ENCODE peak calls at places on chromosomes 13 and 19, in six cellular contexts. One of them, this sample, is unnamed.

GRCh38 chr19:13122980-13123957 is 5.2 kb downstream of the NACC1 start:
- DNase-seq in cardiac fibroblast: no peak
- DNase-seq in astrocyte: no peak
- DNase-seq in upper lobe of right lung: no peak
- DNase-seq in A549: no peak
- DNase-seq in CD4-positive, alpha-beta memory T cell: no peak
- DNase-seq in this sample: no peak

GRCh38 chr19:55642153-55643002 is 1.1 kb upstream of the ZNF581 start:
- DNase-seq in upper lobe of right lung: peak; percentile 80
- DNase-seq in astrocyte: no peak
- DNase-seq in CD4-positive, alpha-beta memory T cell: no peak
- DNase-seq in A549: no peak
- DNase-seq in cardiac fibroblast: peak; percentile 29
- DNase-seq in this sample: no peak

GRCh38 chr19:44499559-44499958 is 763 bp downstream of the ZNF180 start:
- DNase-seq in cardiac fibroblast: no peak
- DNase-seq in upper lobe of right lung: no peak
- DNase-seq in CD4-positive, alpha-beta memory T cell: no peak
- DNase-seq in A549: no peak
- DNase-seq in astrocyte: no peak
- DNase-seq in this sample: no peak

GRCh38 chr13:107295391-107296157 is 727.6 kb upstream of the ARGLU1 start:
- DNase-seq in cardiac fibroblast: peak; percentile 26
- DNase-seq in upper lobe of right lung: no peak
- DNase-seq in CD4-positive, alpha-beta memory T cell: no peak
- DNase-seq in A549: no peak
- DNase-seq in astrocyte: no peak
- DNase-seq in this sample: no peak

GRCh38 chr19:46296722-46297431 is at the start of gene HIF3A:
- DNase-seq in astrocyte: no peak
- DNase-seq in CD4-positive, alpha-beta memory T cell: no peak
- DNase-seq in upper lobe of right lung: peak; percentile 86
- DNase-seq in cardiac fibroblast: peak; percentile 78
- DNase-seq in A549: no peak
- DNase-seq in this sample: no peak

GRCh38 chr13:98557934-98558630 is 18.8 kb downstream of the STK24 start:
- DNase-seq in A549: no peak
- DNase-seq in CD4-positive, alpha-beta memory T cell: no peak
- DNase-seq in astrocyte: peak; percentile 65
- DNase-seq in cardiac fibroblast: peak; percentile 29
- DNase-seq in upper lobe of right lung: no peak
- DNase-seq in this sample: no peak

GRCh38 chr13:108176685-108177274 is 38.6 kb downstream of the LIG4 start:
- DNase-seq in A549: peak; percentile 8
- DNase-seq in astrocyte: no peak
- DNase-seq in upper lobe of right lung: no peak
- DNase-seq in cardiac fibroblast: peak; percentile 25
- DNase-seq in CD4-positive, alpha-beta memory T cell: peak; percentile 58
- DNase-seq in this sample: no peak

GRCh38 chr13:96172066-96172465 is 82.2 kb downstream of the HS6ST3 start:
- DNase-seq in cardiac fibroblast: no peak
- DNase-seq in upper lobe of right lung: no peak
- DNase-seq in CD4-positive, alpha-beta memory T cell: no peak
- DNase-seq in A549: no peak
- DNase-seq in astrocyte: no peak
- DNase-seq in this sample: no peak

DNA sequence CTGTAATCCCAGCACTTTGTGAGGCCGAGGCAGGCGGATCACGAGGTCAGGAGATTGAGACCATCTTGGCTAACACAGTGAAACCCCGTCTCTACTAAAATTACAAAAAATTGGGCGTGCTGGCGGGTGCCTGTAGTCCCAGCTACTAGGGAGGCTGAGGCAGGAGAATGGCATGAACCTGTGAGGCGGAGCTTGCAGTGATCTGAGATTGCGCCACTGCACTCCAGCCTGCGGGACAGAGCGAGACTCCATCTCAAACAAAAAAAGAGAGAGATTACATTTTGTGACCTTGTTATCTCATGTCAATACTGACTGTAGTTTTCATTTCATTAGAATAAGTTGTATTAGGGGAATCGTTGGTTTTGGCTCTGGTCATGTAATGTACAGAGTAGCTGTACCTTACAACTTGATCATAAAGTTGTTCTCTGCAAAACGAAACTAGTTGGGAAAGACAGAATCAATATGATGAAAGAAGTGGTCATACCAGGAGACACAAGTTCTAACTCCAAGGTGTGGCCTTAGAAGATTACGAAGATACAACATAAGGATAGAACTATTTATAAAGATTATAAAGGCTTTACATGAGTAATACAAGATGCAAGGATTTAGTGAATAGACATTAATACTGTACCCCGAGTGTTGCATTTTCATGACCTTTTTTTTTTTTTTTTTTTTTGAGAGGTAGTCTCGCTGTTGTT is 15.3 kb downstream of the TMEM38A start:
- DNase-seq in astrocyte: no peak
- DNase-seq in upper lobe of right lung: no peak
- DNase-seq in CD4-positive, alpha-beta memory T cell: no peak
- DNase-seq in cardiac fibroblast: no peak
- DNase-seq in A549: no peak
- DNase-seq in this sample: no peak
- H3K4me3 ChIP-seq in astrocyte: no peak overlapping the region
- H3K4me3 ChIP-seq in upper lobe of right lung: no peak overlapping the region
- H3K4me3 ChIP-seq in CD4-positive, alpha-beta memory T cell: no peak overlapping the region
- H3K4me3 ChIP-seq in cardiac fibroblast: no peak overlapping the region
- H3K4me3 ChIP-seq in A549: no peak overlapping the region
- H3K4me3 ChIP-seq in this sample: no peak overlapping the region

GRCh38 chr13:46296920-46297319 is 85.2 kb downstream of the LRRC63 start:
- DNase-seq in A549: no peak
- DNase-seq in CD4-positive, alpha-beta memory T cell: no peak
- DNase-seq in cardiac fibroblast: peak; percentile 92
- DNase-seq in astrocyte: peak; percentile 86
- DNase-seq in upper lobe of right lung: no peak
- DNase-seq in this sample: no peak
- H3K4me3 ChIP-seq in A549: no peak overlapping the region
- H3K4me3 ChIP-seq in CD4-positive, alpha-beta memory T cell: no peak overlapping the region
- H3K4me3 ChIP-seq in cardiac fibroblast: no peak overlapping the region
- H3K4me3 ChIP-seq in astrocyte: no peak overlapping the region
- H3K4me3 ChIP-seq in upper lobe of right lung: no peak overlapping the region
- H3K4me3 ChIP-seq in this sample: no peak overlapping the region

DNA sequence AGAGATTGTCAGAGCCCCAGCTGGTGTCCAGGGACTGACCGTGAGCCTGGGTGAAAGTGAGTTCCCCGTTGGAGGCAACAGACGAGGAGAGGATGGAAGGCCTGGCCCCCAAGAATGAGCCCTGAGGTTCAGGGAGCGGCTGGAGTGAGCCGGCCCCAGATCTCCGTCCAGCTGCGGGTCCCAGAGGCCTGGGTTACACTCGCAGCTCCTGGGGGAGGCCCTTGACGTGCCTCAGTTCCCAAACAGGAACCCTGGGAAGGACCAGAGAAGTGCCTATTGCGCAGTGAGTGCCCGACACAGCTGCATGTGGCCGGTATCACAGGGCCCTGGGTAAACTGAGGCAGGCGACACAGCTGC is 1.1 kb upstream of the ELANE start:
- DNase-seq in astrocyte: no peak
- DNase-seq in cardiac fibroblast: no peak
- DNase-seq in A549: no peak
- DNase-seq in upper lobe of right lung: peak; percentile 65
- DNase-seq in CD4-positive, alpha-beta memory T cell: no peak
- DNase-seq in this sample: no peak
- H3K4me3 ChIP-seq in astrocyte: no peak overlapping the region
- H3K4me3 ChIP-seq in cardiac fibroblast: peak overlapping the region; percentile 5
- H3K4me3 ChIP-seq in A549: peak overlapping the region; percentile 21
- H3K4me3 ChIP-seq in upper lobe of right lung: no peak overlapping the region
- H3K4me3 ChIP-seq in CD4-positive, alpha-beta memory T cell: no peak overlapping the region
- H3K4me3 ChIP-seq in this sample: no peak overlapping the region

GRCh38 chr13:76470991-76471390 is 415.2 kb downstream of the KCTD12 start:
- DNase-seq in upper lobe of right lung: no peak
- DNase-seq in A549: no peak
- DNase-seq in cardiac fibroblast: no peak
- DNase-seq in astrocyte: no peak
- DNase-seq in CD4-positive, alpha-beta memory T cell: no peak
- DNase-seq in this sample: no peak

GRCh38 chr13:76474356-76474755 is 411.8 kb downstream of the KCTD12 start:
- DNase-seq in CD4-positive, alpha-beta memory T cell: no peak
- DNase-seq in A549: no peak
- DNase-seq in cardiac fibroblast: peak; percentile 57
- DNase-seq in astrocyte: no peak
- DNase-seq in upper lobe of right lung: no peak
- DNase-seq in this sample: no peak

GRCh38 chr13:76473552-76474134 is 412.6 kb downstream of the KCTD12 start:
- DNase-seq in astrocyte: peak; percentile 44
- DNase-seq in cardiac fibroblast: peak; percentile 87
- DNase-seq in upper lobe of right lung: no peak
- DNase-seq in A549: peak; percentile 22
- DNase-seq in CD4-positive, alpha-beta memory T cell: peak; percentile 67
- DNase-seq in this sample: peak; percentile 88

GRCh38 chr13:76472916-76473315 is 413.3 kb downstream of the KCTD12 start:
- DNase-seq in A549: no peak
- DNase-seq in CD4-positive, alpha-beta memory T cell: no peak
- DNase-seq in astrocyte: no peak
- DNase-seq in upper lobe of right lung: no peak
- DNase-seq in cardiac fibroblast: no peak
- DNase-seq in this sample: no peak

GRCh38 chr13:76471486-76471885 is 414.7 kb downstream of the KCTD12 start:
- DNase-seq in astrocyte: no peak
- DNase-seq in A549: no peak
- DNase-seq in cardiac fibroblast: no peak
- DNase-seq in CD4-positive, alpha-beta memory T cell: no peak
- DNase-seq in upper lobe of right lung: no peak
- DNase-seq in this sample: no peak
- H3K4me3 ChIP-seq in astrocyte: no peak overlapping the region
- H3K4me3 ChIP-seq in A549: no peak overlapping the region
- H3K4me3 ChIP-seq in cardiac fibroblast: no peak overlapping the region
- H3K4me3 ChIP-seq in CD4-positive, alpha-beta memory T cell: no peak overlapping the region
- H3K4me3 ChIP-seq in upper lobe of right lung: no peak overlapping the region
- H3K4me3 ChIP-seq in this sample: no peak overlapping the region

DNA sequence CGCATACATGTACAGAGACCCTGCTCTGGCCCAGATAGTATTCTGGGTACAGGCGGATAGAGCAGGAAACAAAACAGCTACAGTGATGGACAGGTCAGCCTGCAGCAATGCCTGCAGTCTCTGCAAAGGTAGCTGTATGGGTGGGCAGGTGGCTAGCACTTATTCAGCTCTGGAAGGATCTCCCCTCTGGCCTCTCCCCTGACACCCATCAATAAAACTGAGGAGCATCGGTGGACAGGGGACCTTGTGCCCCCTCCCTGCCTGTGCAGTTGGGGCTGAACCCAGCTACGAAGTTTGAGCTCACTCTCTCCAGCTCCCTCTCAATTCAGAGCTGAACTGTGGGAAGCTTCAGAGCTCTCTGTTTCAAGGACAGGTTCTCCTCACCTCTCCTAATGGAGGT is 1.6 kb downstream of the ALOX5AP start:
- DNase-seq in cardiac fibroblast: no peak
- DNase-seq in astrocyte: no peak
- DNase-seq in A549: no peak
- DNase-seq in upper lobe of right lung: no peak
- DNase-seq in CD4-positive, alpha-beta memory T cell: no peak
- DNase-seq in this sample: no peak
- H3K4me3 ChIP-seq in cardiac fibroblast: no peak overlapping the region
- H3K4me3 ChIP-seq in astrocyte: no peak overlapping the region
- H3K4me3 ChIP-seq in A549: no peak overlapping the region
- H3K4me3 ChIP-seq in upper lobe of right lung: peak overlapping the region; percentile 47
- H3K4me3 ChIP-seq in CD4-positive, alpha-beta memory T cell: peak overlapping the region; percentile 55
- H3K4me3 ChIP-seq in this sample: no peak overlapping the region

GRCh38 chr13:21130116-21130515 is 46.2 kb downstream of the SKA3 start:
- DNase-seq in upper lobe of right lung: no peak
- DNase-seq in astrocyte: no peak
- DNase-seq in CD4-positive, alpha-beta memory T cell: no peak
- DNase-seq in A549: no peak
- DNase-seq in cardiac fibroblast: no peak
- DNase-seq in this sample: no peak
- H3K4me3 ChIP-seq in upper lobe of right lung: no peak overlapping the region
- H3K4me3 ChIP-seq in astrocyte: no peak overlapping the region
- H3K4me3 ChIP-seq in CD4-positive, alpha-beta memory T cell: no peak overlapping the region
- H3K4me3 ChIP-seq in A549: no peak overlapping the region
- H3K4me3 ChIP-seq in cardiac fibroblast: no peak overlapping the region
- H3K4me3 ChIP-seq in this sample: no peak overlapping the region

GRCh38 chr19:18220632-18221275 is 5.5 kb downstream of the PDE4C start:
- DNase-seq in astrocyte: no peak
- DNase-seq in cardiac fibroblast: no peak
- DNase-seq in CD4-positive, alpha-beta memory T cell: no peak
- DNase-seq in A549: no peak
- DNase-seq in upper lobe of right lung: no peak
- DNase-seq in this sample: no peak
- H3K4me3 ChIP-seq in astrocyte: no peak overlapping the region
- H3K4me3 ChIP-seq in cardiac fibroblast: no peak overlapping the region
- H3K4me3 ChIP-seq in CD4-positive, alpha-beta memory T cell: no peak overlapping the region
- H3K4me3 ChIP-seq in A549: no peak overlapping the region
- H3K4me3 ChIP-seq in upper lobe of right lung: no peak overlapping the region
- H3K4me3 ChIP-seq in this sample: no peak overlapping the region

DNA sequence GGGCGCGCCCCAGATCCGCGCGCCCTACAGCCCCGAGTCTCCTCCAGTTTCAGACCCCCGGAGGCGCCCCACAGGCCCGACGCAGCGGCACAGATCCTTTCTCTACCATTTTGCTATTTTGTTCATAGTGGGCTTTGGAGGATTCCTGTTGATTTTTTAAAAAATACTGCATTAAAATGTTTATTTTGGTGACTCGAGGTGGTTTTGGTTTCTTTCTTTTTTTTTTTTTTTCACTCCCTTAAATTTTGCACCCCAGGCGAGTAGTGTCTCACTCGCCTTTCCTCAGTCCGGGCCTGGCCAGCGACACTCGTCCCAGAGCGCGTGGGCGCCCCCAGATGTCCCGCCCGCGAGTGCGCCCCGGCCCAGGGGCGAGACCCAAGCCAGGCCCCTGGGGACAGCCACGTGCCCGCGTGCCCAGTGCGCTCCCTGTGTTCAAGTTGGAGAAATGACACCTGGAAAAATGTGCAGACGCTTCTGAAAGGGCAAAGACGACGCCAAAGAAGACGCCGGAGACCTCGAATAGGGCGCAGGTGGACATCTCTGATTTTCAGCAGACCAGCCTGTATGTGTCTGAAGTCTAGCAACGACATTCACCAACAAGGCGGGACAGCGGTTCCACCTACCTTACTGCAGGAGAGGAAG is 478 bp upstream of the INSR start:
- DNase-seq in CD4-positive, alpha-beta memory T cell: no peak
- DNase-seq in cardiac fibroblast: peak; percentile 53
- DNase-seq in A549: peak; percentile 39
- DNase-seq in astrocyte: peak; percentile 12
- DNase-seq in upper lobe of right lung: peak; percentile 92
- DNase-seq in this sample: peak; percentile 92
- H3K4me3 ChIP-seq in CD4-positive, alpha-beta memory T cell: no peak overlapping the region
- H3K4me3 ChIP-seq in cardiac fibroblast: peak overlapping the region; percentile 45
- H3K4me3 ChIP-seq in A549: peak overlapping the region; percentile 90
- H3K4me3 ChIP-seq in astrocyte: peak overlapping the region; percentile 62
- H3K4me3 ChIP-seq in upper lobe of right lung: peak overlapping the region; percentile 80
- H3K4me3 ChIP-seq in this sample: peak overlapping the region; percentile 21